ENCODE peak calls at places on chromosomes 13 and 19, in ten cellular contexts. P, B, C, Q, I, K, A, F, T and H are unnamed samples.
A peak's percentile ranks its signal among the peaks of the same experiment; 100 is the strongest.

GRCh38 chr13:51980918-51981317 is 30.3 kb downstream of the ATP7B start:
- DNase-seq in P (no peak), B (no peak), C (no peak), Q (no peak), I (no peak), K (no peak), A (no peak), F (peak; percentile 19), T (no peak), H (no peak)

GRCh38 chr13:75648446-75648845 is 12.3 kb downstream of the LMO7 start:
- DNase-seq in P (no peak), B (no peak), C (no peak), Q (no peak), I (no peak), K (no peak), A (no peak), F (no peak), T (no peak), H (no peak)

GRCh38 chr19:1408300-1409203 is 1.2 kb downstream of the DAZAP1 start:
- DNase-seq in P (no peak), B (peak; percentile 63), C (peak; percentile 21), Q (peak; percentile 40), I (no peak), K (peak; percentile 35), A (peak; percentile 81), F (peak; percentile 70), T (no peak), H (peak; percentile 50)

GRCh38 chr13:35771898-35772297 is 295.4 kb upstream of the MAB21L1 start:
- DNase-seq in P (no peak), B (no peak), C (no peak), Q (no peak), I (no peak), K (no peak), A (no peak), F (peak; percentile 98), T (no peak), H (no peak)

GRCh38 chr13:47426126-47426849 is 529.4 kb upstream of the HTR2A start:
- DNase-seq in P (no peak), B (no peak), C (no peak), Q (no peak), I (no peak), K (no peak), A (no peak), F (peak; percentile 72), T (no peak), H (no peak)

GRCh38 chr19:33282036-33282686 is 20.2 kb downstream of the CEBPA start:
- DNase-seq in P (no peak), B (no peak), C (no peak), Q (no peak), I (no peak), K (no peak), A (no peak), F (peak; percentile 66), T (no peak), H (no peak)

GRCh38 chr13:111115841-111116500 is 861 bp downstream of the ARHGEF7 start:
- DNase-seq in P (no peak), B (no peak), C (no peak), Q (peak; percentile 60), I (peak; percentile 16), K (no peak), A (peak; percentile 61), F (peak; percentile 91), T (no peak), H (no peak)

GRCh38 chr19:49492573-49493411 is 3.4 kb upstream of the RPS11 start:
- DNase-seq in P (no peak), B (peak; percentile 51), C (no peak), Q (no peak), I (no peak), K (no peak), A (no peak), F (no peak), T (no peak), H (no peak)

GRCh38 chr13:27911499-27911898 is 8.3 kb upstream of the PDX1 start:
- DNase-seq in P (no peak), B (no peak), C (no peak), Q (no peak), I (no peak), K (no peak), A (no peak), F (no peak), T (no peak), H (no peak)

GRCh38 chr19:33133438-33134031 is 1.6 kb downstream of the WDR88 start:
- DNase-seq in P (no peak), B (no peak), C (no peak), Q (no peak), I (no peak), K (no peak), A (no peak), F (peak; percentile 39), T (no peak), H (no peak)

GRCh38 chr19:6887326-6887725 is at the start of gene ADGRE1:
- DNase-seq in P (no peak), B (peak; percentile 26), C (no peak), Q (no peak), I (no peak), K (no peak), A (no peak), F (no peak), T (no peak), H (no peak)

GRCh38 chr19:45659096-45659729 is 8.8 kb upstream of the GIPR start:
- DNase-seq in P (no peak), B (no peak), C (no peak), Q (no peak), I (no peak), K (no peak), A (no peak), F (no peak), T (no peak), H (no peak)

GRCh38 chr19:45351401-45351952 is 10.9 kb downstream of the KLC3 start:
- DNase-seq in P (no peak), B (no peak), C (no peak), Q (no peak), I (no peak), K (no peak), A (no peak), F (no peak), T (no peak), H (no peak)

GRCh38 chr19:7333198-7334118 is 15.3 kb upstream of the ARHGEF18 start:
- DNase-seq in P (no peak), B (no peak), C (no peak), Q (peak; percentile 91), I (no peak), K (no peak), A (peak; percentile 93), F (no peak), T (no peak), H (no peak)

GRCh38 chr19:49691243-49692101 is 556 bp downstream of the CPT1C start:
- DNase-seq in P (no peak), B (peak; percentile 63), C (no peak), Q (peak; percentile 69), I (peak; percentile 91), K (no peak), A (peak; percentile 62), F (peak; percentile 85), T (peak; percentile 52), H (no peak)

GRCh38 chr19:10299545-10300458 is 9.8 kb downstream of the ZGLP1 start:
- DNase-seq in P (no peak), B (no peak), C (no peak), Q (no peak), I (no peak), K (no peak), A (no peak), F (peak; percentile 9), T (no peak), H (no peak)

GRCh38 chr19:14459703-14460102 is 15.5 kb downstream of the PTGER1 start:
- DNase-seq in P (no peak), B (no peak), C (no peak), Q (no peak), I (no peak), K (no peak), A (no peak), F (no peak), T (no peak), H (no peak)

GRCh38 chr19:17021793-17022590 is 4.6 kb downstream of the CPAMD8 start:
- DNase-seq in P (no peak), B (no peak), C (no peak), Q (no peak), I (no peak), K (no peak), A (peak; percentile 61), F (peak; percentile 15), T (no peak), H (no peak)